ENCODE peak calls at places on chromosomes 5 and 9, in four cellular contexts. W, X, Y and G are unnamed samples.

GRCh38 chr5:58191451-58191850 is 268.4 kb downstream of the PLK2 start:
- DNase-seq in W (no peak), X (no peak), Y (no peak), G (no peak)

GRCh38 chr9:116059466-116059865 is 94.1 kb upstream of the PAPPA start:
- DNase-seq in W (no peak), X (no peak), Y (no peak), G (no peak)

GRCh38 chr5:75322066-75322465 is 15.0 kb upstream of the HMGCR start:
- DNase-seq in W (peak), X (no peak), Y (no peak), G (no peak)

GRCh38 chr9:129995409-129996160 is 47.4 kb downstream of the FNBP1 start:
- DNase-seq in W (no peak), X (peak), Y (no peak), G (no peak)

GRCh38 chr5:91311697-91312501 is 71.2 kb downstream of the ARRDC3 start:
- DNase-seq in W (no peak), X (peak), Y (peak), G (peak)

GRCh38 chr9:86186696-86187095 is 72.8 kb downstream of the C9orf153 start:
- DNase-seq in W (no peak), X (no peak), Y (no peak), G (no peak)

GRCh38 chr5:58493136-58493535 is 1.9 kb downstream of the GAPT start:
- DNase-seq in W (no peak), X (no peak), Y (no peak), G (no peak)

GRCh38 chr5:134226441-134227192 is 744 bp upstream of the PPP2CA start:
- DNase-seq in W (no peak), X (peak), Y (no peak), G (no peak)

GRCh38 chr9:21324040-21324439 is 11.2 kb downstream of the KLHL9 start:
- DNase-seq in W (no peak), X (no peak), Y (no peak), G (no peak)

GRCh38 chr5:160479926-160480325 is 58.3 kb downstream of the PTTG1 start:
- DNase-seq in W (no peak), X (peak), Y (no peak), G (no peak)

GRCh38 chr5:143449772-143450171 is 46.3 kb upstream of the NR3C1 start:
- DNase-seq in W (no peak), X (peak), Y (no peak), G (no peak)

GRCh38 chr9:81798606-81799005 is 109.3 kb upstream of the TLE1 start:
- DNase-seq in W (no peak), X (peak), Y (no peak), G (no peak)

GRCh38 chr5:66498791-66499207 is 97.4 kb upstream of the MAST4 start:
- DNase-seq in W (no peak), X (no peak), Y (peak), G (no peak)

GRCh38 chr9:93664549-93665120 is 88.3 kb downstream of the PHF2 start:
- DNase-seq in W (no peak), X (no peak), Y (no peak), G (no peak)

GRCh38 chr9:93645921-93646639 is 69.7 kb downstream of the PHF2 start:
- DNase-seq in W (no peak), X (no peak), Y (no peak), G (no peak)

GRCh38 chr9:3467593-3468219 is 58.1 kb downstream of the RFX3 start:
- DNase-seq in W (no peak), X (peak), Y (peak), G (peak)

GRCh38 chr9:35112257-35113020 is 3.2 kb downstream of the ATOSB start:
- DNase-seq in W (no peak), X (peak), Y (no peak), G (no peak)

GRCh38 chr9:16103613-16104012 is 550.8 kb downstream of the CCDC171 start:
- DNase-seq in W (no peak), X (peak), Y (no peak), G (no peak)

GRCh38 chr9:76756273-76756650 is 8.0 kb upstream of the PCA3 start:
- DNase-seq in W (peak), X (peak), Y (peak), G (no peak)

GRCh38 chr9:76761448-76761847 is 2.8 kb upstream of the PCA3 start:
- DNase-seq in W (no peak), X (peak), Y (no peak), G (no peak)

GRCh38 chr9:76758476-76758875 is 5.8 kb upstream of the PCA3 start:
- DNase-seq in W (no peak), X (no peak), Y (no peak), G (no peak)

GRCh38 chr9:76757274-76757673 is 7.0 kb upstream of the PCA3 start:
- DNase-seq in W (no peak), X (no peak), Y (no peak), G (peak)

DNA sequence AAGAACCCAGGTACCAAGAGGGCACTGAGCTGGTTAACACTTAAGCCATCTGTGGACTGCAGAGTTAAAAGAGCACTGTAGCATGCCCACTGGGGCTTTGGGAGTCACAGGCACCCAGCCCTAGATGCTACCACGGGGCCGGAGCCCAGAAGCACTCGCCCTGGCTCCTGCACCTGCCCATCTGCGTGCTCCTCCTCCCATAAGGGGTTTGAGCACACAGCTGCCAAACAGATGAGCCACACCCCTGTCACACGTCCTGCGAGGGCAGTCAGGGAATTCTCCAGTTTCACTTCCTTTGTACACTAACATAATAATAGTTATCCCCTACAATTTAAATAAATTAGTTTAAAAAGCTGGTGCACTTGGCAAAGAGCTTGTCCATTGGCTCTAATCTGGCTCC is 4.5 kb upstream of the PCA3 start:
- DNase-seq in W (no peak), X (no peak), Y (no peak), G (no peak)
- H3K4me3 ChIP-seq in W (no peak), X (no peak), Y (no peak), G (no peak)

DNA sequence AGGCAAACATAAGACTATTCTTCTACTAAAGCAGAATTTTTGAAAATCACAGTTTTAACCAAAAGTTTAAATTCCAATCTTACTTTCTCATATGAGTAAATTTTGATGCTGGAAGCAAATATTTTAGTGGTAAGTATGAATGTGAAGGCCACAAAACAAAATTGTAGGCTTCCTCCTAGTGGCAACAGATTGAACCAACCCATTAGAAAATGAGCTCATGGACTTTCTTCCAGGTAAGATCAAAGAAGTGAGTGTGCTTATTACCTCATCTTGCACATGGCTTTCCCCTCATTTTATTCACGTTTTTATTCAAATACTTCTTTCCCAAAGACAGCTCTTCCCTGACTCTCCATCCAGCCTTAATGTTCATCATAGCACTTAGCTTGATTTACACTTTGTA is 16.5 kb upstream of the RLN2 start:
- DNase-seq in W (no peak), X (peak), Y (no peak), G (no peak)
- TF ChIP-seq CTCF in W (no peak), X (peak), Y (no peak), G (peak)

GRCh38 chr5:42949348-42950090 is 90.6 kb downstream of the ANXA2R start:
- DNase-seq in W (no peak), X (peak), Y (peak), G (no peak)
- H3K4me3 ChIP-seq in W (no peak), X (peak), Y (peak), G (peak)

GRCh38 chr5:43039468-43040286 is 442 bp downstream of the ANXA2R start:
- DNase-seq in W (no peak), X (peak), Y (no peak), G (no peak)
- TF ChIP-seq CTCF in W (no peak), X (peak), Y (no peak), G (peak)

DNA sequence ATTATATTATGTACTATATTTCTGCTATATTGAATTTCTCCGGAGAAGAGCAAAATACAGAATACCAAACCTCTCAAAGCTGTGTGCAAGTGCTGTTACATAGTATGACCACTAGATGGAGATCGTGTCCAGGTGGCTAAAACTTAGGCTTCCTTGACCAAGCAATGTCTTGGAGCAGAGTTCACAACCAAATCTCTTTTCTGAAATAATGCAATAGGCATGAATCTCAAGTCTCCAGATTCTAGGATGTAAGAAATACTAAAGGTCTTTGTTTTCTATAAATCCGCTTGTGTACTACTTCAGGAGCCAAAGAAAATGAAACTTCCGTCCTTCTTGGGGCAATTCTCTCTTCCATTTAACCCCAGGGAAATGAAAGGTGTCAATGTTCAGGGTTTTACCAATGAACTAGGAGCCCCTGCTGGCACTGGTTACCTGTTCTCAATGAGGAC is 181.5 kb upstream of the RAI14 start:
- DNase-seq in W (no peak), X (peak), Y (no peak), G (no peak)
- H3K4me3 ChIP-seq in W (no peak), X (no peak), Y (no peak), G (no peak)

GRCh38 chr5:168290902-168291280 is 554 bp upstream of the WWC1 start:
- DNase-seq in W (no peak), X (no peak), Y (no peak), G (no peak)

GRCh38 chr5:168291961-168292782 is 727 bp downstream of the WWC1 start:
- DNase-seq in W (no peak), X (peak), Y (no peak), G (no peak)

GRCh38 chr5:168292783-168293696 is 1.6 kb downstream of the WWC1 start:
- DNase-seq in W (no peak), X (no peak), Y (no peak), G (no peak)

GRCh38 chr5:168288349-168289245 is 2.8 kb upstream of the WWC1 start:
- DNase-seq in W (no peak), X (no peak), Y (no peak), G (peak)

GRCh38 chr5:168291281-168291960 is at the start of gene WWC1:
- DNase-seq in W (no peak), X (peak), Y (no peak), G (no peak)
- TF ChIP-seq CTCF in W (peak), X (peak), Y (peak), G (peak)

GRCh38 chr5:174596429-174596828 is 128.0 kb upstream of the MSX2 start:
- DNase-seq in W (no peak), X (peak), Y (no peak), G (peak)

GRCh38 chr5:174601937-174602336 is 122.4 kb upstream of the MSX2 start:
- DNase-seq in W (peak), X (peak), Y (no peak), G (peak)

DNA sequence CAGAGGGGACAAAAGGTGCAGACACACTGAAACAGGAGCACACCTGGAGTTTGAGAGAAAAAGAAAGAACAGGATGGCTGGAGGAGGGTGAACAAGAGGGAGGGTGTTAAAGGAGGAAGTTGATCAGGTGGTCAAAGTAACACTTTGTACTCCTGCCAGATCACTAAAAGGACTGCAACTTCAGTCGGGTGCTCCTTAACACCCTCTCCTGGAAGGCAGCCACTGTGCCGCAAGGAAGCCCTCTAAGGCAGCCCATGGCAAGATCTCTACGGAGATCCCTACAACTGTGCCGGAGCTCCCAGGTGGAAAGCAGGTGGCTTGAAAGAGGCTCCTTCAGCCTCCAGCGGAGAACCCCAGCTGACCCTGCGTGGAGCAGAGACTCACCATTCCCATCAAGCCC is 124.4 kb upstream of the MSX2 start:
- DNase-seq in W (peak), X (no peak), Y (no peak), G (no peak)
- H3K4me3 ChIP-seq in W (peak), X (no peak), Y (no peak), G (no peak)

GRCh38 chr5:13480834-13481233 is 463.7 kb downstream of the DNAH5 start:
- DNase-seq in W (no peak), X (no peak), Y (no peak), G (no peak)

GRCh38 chr5:13477118-13477737 is 467.3 kb downstream of the DNAH5 start:
- DNase-seq in W (no peak), X (peak), Y (no peak), G (no peak)

GRCh38 chr5:13478831-13479465 is 465.5 kb downstream of the DNAH5 start:
- DNase-seq in W (peak), X (peak), Y (peak), G (peak)
- TF ChIP-seq CTCF in W (peak), X (peak), Y (peak), G (peak)

DNA sequence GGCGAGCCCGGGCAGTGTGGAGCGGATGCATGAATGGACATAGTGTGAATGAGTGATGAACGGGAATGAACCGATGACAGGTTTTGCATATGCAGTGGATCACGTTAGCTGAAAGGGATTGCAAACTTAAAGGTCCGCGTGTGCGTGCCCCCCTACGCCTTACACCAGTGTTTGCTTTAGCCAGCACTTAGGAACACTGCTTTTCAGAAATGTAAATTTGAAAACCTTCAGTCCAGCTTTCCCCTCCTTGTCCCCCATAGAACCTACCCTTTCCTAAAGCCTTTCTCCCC is 692 bp downstream of the PSAT1 start:
- DNase-seq in W (no peak), X (peak), Y (no peak), G (no peak)
- H3K4me3 ChIP-seq in W (peak), X (peak), Y (peak), G (peak)

GRCh38 chr9:82805027-82805426 is 257.9 kb downstream of the RASEF start:
- DNase-seq in W (no peak), X (no peak), Y (no peak), G (no peak)
- TF ChIP-seq CTCF in W (peak), X (no peak), Y (no peak), G (no peak)